ENCODE peak calls at places on chromosomes 3 and 15, in five cellular contexts. One of them, this sample, is unnamed.

GRCh38 chr3:30162579-30162978 is 443.8 kb upstream of the TGFBR2 start:
- DNase-seq in HTR-8/SVneo: peak
- DNase-seq in lower leg skin: no peak
- DNase-seq in kidney tubule cell: peak
- DNase-seq in GM10248: no peak
- DNase-seq in this sample: peak

GRCh38 chr15:100275641-100276040 is 66.1 kb downstream of the ADAMTS17 start:
- DNase-seq in HTR-8/SVneo: no peak
- DNase-seq in lower leg skin: peak
- DNase-seq in GM10248: no peak
- DNase-seq in kidney tubule cell: no peak
- DNase-seq in this sample: no peak

GRCh38 chr3:13034861-13035260 is 38.4 kb downstream of the IQSEC1 start:
- DNase-seq in lower leg skin: no peak
- DNase-seq in GM10248: no peak
- DNase-seq in HTR-8/SVneo: no peak
- DNase-seq in kidney tubule cell: no peak
- DNase-seq in this sample: no peak

GRCh38 chr3:183560607-183561006 is 5.1 kb upstream of the KLHL6 start:
- DNase-seq in GM10248: peak
- DNase-seq in HTR-8/SVneo: no peak
- DNase-seq in kidney tubule cell: peak
- DNase-seq in lower leg skin: no peak
- DNase-seq in this sample: no peak

GRCh38 chr3:187880438-187880837 is 135.2 kb upstream of the BCL6 start:
- DNase-seq in kidney tubule cell: no peak
- DNase-seq in GM10248: no peak
- DNase-seq in lower leg skin: no peak
- DNase-seq in HTR-8/SVneo: no peak
- DNase-seq in this sample: peak

GRCh38 chr3:90062631-90063200 is 955.3 kb downstream of the EPHA3 start:
- DNase-seq in lower leg skin: no peak
- DNase-seq in HTR-8/SVneo: no peak
- DNase-seq in GM10248: no peak
- DNase-seq in kidney tubule cell: no peak
- DNase-seq in this sample: no peak

GRCh38 chr3:186932281-186933181 is 2.2 kb downstream of the ST6GAL1 start:
- DNase-seq in GM10248: no peak
- DNase-seq in kidney tubule cell: peak
- DNase-seq in HTR-8/SVneo: no peak
- DNase-seq in lower leg skin: no peak
- DNase-seq in this sample: no peak

GRCh38 chr3:135805752-135806151 is 159.8 kb upstream of the PPP2R3A start:
- DNase-seq in lower leg skin: no peak
- DNase-seq in GM10248: no peak
- DNase-seq in HTR-8/SVneo: no peak
- DNase-seq in kidney tubule cell: no peak
- DNase-seq in this sample: no peak

GRCh38 chr15:101479851-101480612 is 9.5 kb downstream of the PCSK6 start:
- DNase-seq in GM10248: no peak
- DNase-seq in lower leg skin: peak
- DNase-seq in HTR-8/SVneo: no peak
- DNase-seq in kidney tubule cell: no peak
- DNase-seq in this sample: no peak

GRCh38 chr3:171933441-171933840 is 90.3 kb downstream of the TMEM212 start:
- DNase-seq in kidney tubule cell: peak
- DNase-seq in GM10248: no peak
- DNase-seq in lower leg skin: no peak
- DNase-seq in HTR-8/SVneo: no peak
- DNase-seq in this sample: no peak

GRCh38 chr15:89385596-89386242 is 51.1 kb upstream of the POLG start:
- DNase-seq in kidney tubule cell: no peak
- DNase-seq in lower leg skin: no peak
- DNase-seq in HTR-8/SVneo: no peak
- DNase-seq in GM10248: no peak
- DNase-seq in this sample: no peak

GRCh38 chr3:195154793-195155535 is 116.0 kb downstream of the XXYLT1 start:
- DNase-seq in HTR-8/SVneo: peak
- DNase-seq in lower leg skin: peak
- DNase-seq in kidney tubule cell: peak
- DNase-seq in GM10248: peak
- DNase-seq in this sample: peak

This sample was measured in EL.